ENCODE peak calls at places on chromosomes 12 and 14, in six cellular contexts. One of them, this sample, is unnamed.
A peak's percentile ranks its signal among the peaks of the same experiment; 100 is the strongest.

GRCh38 chr14:40452674-40453073 is 1020.4 kb upstream of the FBXO33 start:
- DNase-seq in ovary: no peak
- DNase-seq in GM23338: no peak
- DNase-seq in left lung: no peak
- DNase-seq in AG04450: no peak
- DNase-seq in fibroblast of lung: no peak
- DNase-seq in this sample: no peak

GRCh38 chr14:71395151-71395604 is 487.9 kb downstream of the PCNX1 start:
- DNase-seq in GM23338: no peak
- DNase-seq in AG04450: no peak
- DNase-seq in left lung: no peak
- DNase-seq in ovary: no peak
- DNase-seq in fibroblast of lung: peak; percentile 27
- DNase-seq in this sample: peak; percentile 12

GRCh38 chr14:103125098-103126070 is 2.1 kb downstream of the TNFAIP2 start:
- DNase-seq in fibroblast of lung: no peak
- DNase-seq in ovary: no peak
- DNase-seq in left lung: no peak
- DNase-seq in AG04450: no peak
- DNase-seq in GM23338: no peak
- DNase-seq in this sample: no peak

GRCh38 chr12:47188576-47189441 is 109.0 kb upstream of the AMIGO2 start:
- DNase-seq in AG04450: peak; percentile 18
- DNase-seq in fibroblast of lung: peak; percentile 83
- DNase-seq in ovary: peak; percentile 42
- DNase-seq in GM23338: no peak
- DNase-seq in left lung: no peak
- DNase-seq in this sample: peak; percentile 72

GRCh38 chr12:117089463-117089862 is 9.8 kb downstream of the TESC start:
- DNase-seq in AG04450: no peak
- DNase-seq in GM23338: no peak
- DNase-seq in left lung: no peak
- DNase-seq in ovary: no peak
- DNase-seq in fibroblast of lung: no peak
- DNase-seq in this sample: no peak

GRCh38 chr12:132061197-132061596 is 82.9 kb downstream of the DDX51 start:
- DNase-seq in fibroblast of lung: no peak
- DNase-seq in AG04450: no peak
- DNase-seq in ovary: no peak
- DNase-seq in GM23338: no peak
- DNase-seq in left lung: no peak
- DNase-seq in this sample: no peak

GRCh38 chr12:103884316-103884715 is 43.3 kb upstream of the NT5DC3 start:
- DNase-seq in AG04450: peak; percentile 45
- DNase-seq in GM23338: peak; percentile 55
- DNase-seq in ovary: peak; percentile 24
- DNase-seq in left lung: no peak
- DNase-seq in fibroblast of lung: peak; percentile 63
- DNase-seq in this sample: peak; percentile 33

GRCh38 chr12:47614521-47614920 is 91.3 kb downstream of the RPAP3 start:
- DNase-seq in left lung: no peak
- DNase-seq in GM23338: no peak
- DNase-seq in AG04450: no peak
- DNase-seq in fibroblast of lung: peak; percentile 54
- DNase-seq in ovary: no peak
- DNase-seq in this sample: no peak

GRCh38 chr14:99239661-99240092 is 32.3 kb downstream of the BCL11B start:
- DNase-seq in ovary: no peak
- DNase-seq in fibroblast of lung: no peak
- DNase-seq in GM23338: no peak
- DNase-seq in AG04450: no peak
- DNase-seq in left lung: no peak
- DNase-seq in this sample: no peak
- H3K27ac ChIP-seq in ovary: no peak overlapping the region
- H3K27ac ChIP-seq in fibroblast of lung: no peak overlapping the region
- H3K27ac ChIP-seq in GM23338: peak overlapping the region; percentile 60
- H3K27ac ChIP-seq in AG04450: no peak overlapping the region
- H3K27ac ChIP-seq in left lung: no peak overlapping the region
- H3K27ac ChIP-seq in this sample: no peak overlapping the region

DNA sequence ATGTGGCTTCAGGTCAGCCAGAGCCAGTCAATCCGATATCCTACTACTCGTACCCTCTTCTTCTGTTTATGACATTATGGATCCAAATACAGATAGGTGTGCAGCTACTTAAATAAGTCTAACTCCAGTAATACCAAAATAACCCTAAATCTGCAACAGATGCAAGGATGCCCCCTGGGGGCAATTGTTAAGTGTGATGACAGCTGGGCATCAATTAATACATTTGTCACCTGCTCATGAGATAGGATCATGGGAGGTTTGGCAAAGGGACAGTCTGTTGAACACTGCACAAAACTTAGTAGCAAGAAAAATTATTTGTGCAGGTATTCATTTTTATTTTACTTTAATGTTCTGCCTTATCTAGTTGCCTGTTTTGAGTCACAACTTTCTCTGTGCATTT is 83.2 kb downstream of the SLC38A6 start:
- DNase-seq in AG04450: no peak
- DNase-seq in left lung: no peak
- DNase-seq in GM23338: no peak
- DNase-seq in ovary: no peak
- DNase-seq in fibroblast of lung: no peak
- DNase-seq in this sample: no peak
- TF ChIP-seq CTCF in AG04450: no peak
- TF ChIP-seq CTCF in left lung: no peak
- TF ChIP-seq CTCF in GM23338: peak; percentile 37
- TF ChIP-seq CTCF in ovary: no peak
- TF ChIP-seq CTCF in fibroblast of lung: no peak
- TF ChIP-seq CTCF in this sample: no peak

GRCh38 chr14:69616408-69616773 is 5.0 kb downstream of the SUSD6 start:
- DNase-seq in left lung: no peak
- DNase-seq in fibroblast of lung: no peak
- DNase-seq in ovary: no peak
- DNase-seq in GM23338: no peak
- DNase-seq in AG04450: no peak
- DNase-seq in this sample: no peak

GRCh38 chr14:69620981-69621380 is 9.6 kb downstream of the SUSD6 start:
- DNase-seq in GM23338: no peak
- DNase-seq in ovary: no peak
- DNase-seq in AG04450: no peak
- DNase-seq in fibroblast of lung: no peak
- DNase-seq in left lung: no peak
- DNase-seq in this sample: no peak

GRCh38 chr14:69617796-69618195 is 6.4 kb downstream of the SUSD6 start:
- DNase-seq in AG04450: no peak
- DNase-seq in GM23338: no peak
- DNase-seq in fibroblast of lung: no peak
- DNase-seq in ovary: no peak
- DNase-seq in left lung: no peak
- DNase-seq in this sample: no peak

GRCh38 chr14:69620211-69620611 is 8.8 kb downstream of the SUSD6 start:
- DNase-seq in fibroblast of lung: peak; percentile 59
- DNase-seq in left lung: no peak
- DNase-seq in AG04450: no peak
- DNase-seq in ovary: no peak
- DNase-seq in GM23338: no peak
- DNase-seq in this sample: no peak

DNA sequence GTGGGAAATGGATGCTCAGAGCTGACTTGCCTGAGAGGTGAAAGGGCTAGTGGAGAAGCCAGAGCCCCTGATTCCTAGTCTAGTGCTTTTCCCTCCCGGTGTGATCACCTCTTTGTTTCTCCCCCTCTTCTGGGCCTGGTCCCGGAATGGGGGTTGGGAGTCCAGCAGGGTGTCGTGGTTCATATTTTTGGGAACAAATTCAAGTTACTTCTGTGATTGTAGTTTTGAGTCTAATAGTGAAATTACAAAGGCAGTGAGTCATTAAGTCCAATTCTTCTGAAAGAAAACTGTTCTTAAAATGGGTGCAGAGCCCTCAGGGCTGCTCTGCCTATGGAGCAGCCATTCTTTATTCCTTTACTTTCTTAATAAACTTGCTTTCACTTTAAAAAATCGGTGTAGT is 7.6 kb downstream of the SUSD6 start:
- DNase-seq in fibroblast of lung: peak; percentile 50
- DNase-seq in ovary: peak; percentile 53
- DNase-seq in GM23338: no peak
- DNase-seq in AG04450: no peak
- DNase-seq in left lung: no peak
- DNase-seq in this sample: no peak
- H3K27ac ChIP-seq in fibroblast of lung: no peak overlapping the region
- H3K27ac ChIP-seq in ovary: no peak overlapping the region
- H3K27ac ChIP-seq in GM23338: no peak overlapping the region
- H3K27ac ChIP-seq in AG04450: no peak overlapping the region
- H3K27ac ChIP-seq in left lung: peak overlapping the region; percentile 98
- H3K27ac ChIP-seq in this sample: no peak overlapping the region

DNA sequence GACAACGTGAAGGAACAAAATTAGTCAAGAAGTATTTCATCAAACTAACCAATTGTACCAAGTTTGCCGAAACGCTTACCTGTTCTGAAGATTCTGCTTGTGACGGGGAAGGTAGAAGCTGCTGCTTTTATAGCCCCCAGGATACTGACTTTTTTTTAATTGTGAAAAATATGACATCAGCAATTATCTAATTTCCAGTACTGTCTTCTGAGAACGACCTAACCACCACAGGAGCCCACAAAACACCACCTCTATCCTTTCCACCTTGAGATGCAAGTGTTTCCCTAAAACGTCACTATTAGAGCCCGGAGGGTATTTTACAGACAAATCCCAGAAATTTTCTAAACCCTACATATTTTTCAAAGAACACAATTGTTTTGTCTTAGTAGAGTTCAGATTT is at the start of gene IL22:
- DNase-seq in fibroblast of lung: no peak
- DNase-seq in GM23338: no peak
- DNase-seq in AG04450: no peak
- DNase-seq in ovary: no peak
- DNase-seq in left lung: no peak
- DNase-seq in this sample: no peak
- TF ChIP-seq CTCF in fibroblast of lung: no peak
- TF ChIP-seq CTCF in GM23338: no peak
- TF ChIP-seq CTCF in AG04450: no peak
- TF ChIP-seq CTCF in ovary: no peak
- TF ChIP-seq CTCF in left lung: no peak
- TF ChIP-seq CTCF in this sample: no peak

DNA sequence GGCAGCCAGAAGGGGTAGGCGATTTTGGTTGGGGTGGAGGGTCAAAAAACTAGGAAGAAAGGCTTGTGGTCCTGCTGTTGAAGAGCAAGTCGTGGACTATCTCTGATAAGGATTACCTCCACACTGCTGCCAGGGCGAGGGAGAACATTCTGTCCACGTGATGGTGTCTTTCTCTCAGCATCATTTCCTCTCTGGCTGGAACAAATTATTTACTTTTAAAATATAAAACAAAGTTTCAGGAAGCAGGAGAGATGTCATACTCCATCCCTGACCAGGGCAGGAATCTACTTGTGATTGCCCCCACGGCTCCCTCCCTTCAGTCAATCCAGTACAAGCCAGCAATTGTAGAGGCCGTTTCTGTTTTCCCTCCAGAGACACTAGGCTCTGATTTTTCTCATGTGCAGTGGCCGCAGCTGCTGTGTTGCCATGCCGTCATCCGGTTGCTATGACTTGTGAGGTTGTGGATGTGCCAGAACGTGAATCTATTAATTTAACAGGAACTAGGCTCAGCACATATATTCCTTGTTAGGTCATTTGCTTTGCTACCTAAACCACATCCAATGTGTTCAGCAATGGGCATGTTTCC is 61.5 kb upstream of the PTGR2 start:
- DNase-seq in fibroblast of lung: peak; percentile 99
- DNase-seq in GM23338: no peak
- DNase-seq in AG04450: peak; percentile 84
- DNase-seq in ovary: peak; percentile 83
- DNase-seq in left lung: peak; percentile 51
- DNase-seq in this sample: peak; percentile 93
- H3K27ac ChIP-seq in fibroblast of lung: peak overlapping the region; percentile 96
- H3K27ac ChIP-seq in GM23338: no peak overlapping the region
- H3K27ac ChIP-seq in AG04450: peak overlapping the region; percentile 89
- H3K27ac ChIP-seq in ovary: peak overlapping the region; percentile 86
- H3K27ac ChIP-seq in left lung: peak overlapping the region; percentile 96
- H3K27ac ChIP-seq in this sample: peak overlapping the region; percentile 83

GRCh38 chr12:26845057-26845666 is 12.2 kb upstream of the ITPR2 start:
- DNase-seq in left lung: peak; percentile 54
- DNase-seq in ovary: peak; percentile 59
- DNase-seq in GM23338: peak; percentile 75
- DNase-seq in fibroblast of lung: peak; percentile 40
- DNase-seq in AG04450: no peak
- DNase-seq in this sample: peak; percentile 58
- TF ChIP-seq CTCF in left lung: peak; percentile 64
- TF ChIP-seq CTCF in ovary: no peak
- TF ChIP-seq CTCF in GM23338: peak; percentile 67
- TF ChIP-seq CTCF in fibroblast of lung: peak; percentile 64
- TF ChIP-seq CTCF in AG04450: peak; percentile 58
- TF ChIP-seq CTCF in this sample: peak; percentile 77

DNA sequence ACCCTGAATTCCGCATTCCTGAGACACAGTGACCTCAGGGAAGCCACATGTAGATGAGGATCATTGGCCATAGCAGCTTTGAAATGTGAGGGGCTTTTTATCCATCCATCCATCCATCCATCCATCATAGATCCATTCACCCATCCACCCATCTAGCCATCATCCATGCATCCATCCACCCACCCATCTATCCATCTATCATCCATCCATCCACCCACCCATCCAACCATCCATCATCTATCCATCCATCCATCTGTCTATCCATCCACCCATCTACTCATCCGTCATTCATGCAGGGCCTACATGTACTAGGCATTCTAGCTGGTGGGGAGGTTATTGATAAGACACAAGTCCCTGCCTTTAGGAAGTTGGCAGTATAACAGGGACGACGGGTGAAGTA is 27.9 kb upstream of the CEBPE start:
- DNase-seq in left lung: no peak
- DNase-seq in fibroblast of lung: no peak
- DNase-seq in ovary: no peak
- DNase-seq in GM23338: no peak
- DNase-seq in AG04450: no peak
- DNase-seq in this sample: no peak
- H3K27ac ChIP-seq in left lung: no peak overlapping the region
- H3K27ac ChIP-seq in fibroblast of lung: no peak overlapping the region
- H3K27ac ChIP-seq in ovary: no peak overlapping the region
- H3K27ac ChIP-seq in GM23338: no peak overlapping the region
- H3K27ac ChIP-seq in AG04450: no peak overlapping the region
- H3K27ac ChIP-seq in this sample: no peak overlapping the region

This sample was measured in brain microvascular endothelial cell.